ENCODE peak calls at places on chromosomes 2 and 18, in five cellular contexts. X is HepG2, A is HCT116, K is K562, T is SK-N-SH. M is an unnamed sample.
A peak's percentile ranks its signal among the peaks of the same experiment; 100 is the strongest.

GRCh38 chr2:102664439-102665042 is 45.2 kb downstream of the SLC9A2 start:
- DNase-seq in T (no peak), K (peak; percentile 66), X (peak; percentile 27), A (peak; percentile 87), M (no peak)

GRCh38 chr2:1855150-1855549 is 110.8 kb upstream of the PXDN start:
- DNase-seq in A (no peak), K (no peak), T (peak; percentile 91), X (no peak), M (no peak)

GRCh38 chr2:232129483-232129882 is 168.0 kb downstream of the DIS3L2 start:
- DNase-seq in X (peak; percentile 8), T (no peak), A (no peak), K (no peak), M (no peak)

GRCh38 chr2:10533811-10534321 is 85.7 kb upstream of the ODC1 start:
- DNase-seq in T (no peak), X (no peak), K (no peak), A (no peak), M (no peak)

GRCh38 chr18:43886341-43886740 is 609.1 kb upstream of the SYT4 start:
- DNase-seq in A (no peak), X (no peak), K (no peak), T (no peak), M (no peak)

GRCh38 chr2:45910473-45911060 is 259.1 kb downstream of the PRKCE start:
- DNase-seq in A (no peak), T (no peak), X (no peak), K (no peak), M (no peak)

GRCh38 chr2:37631698-37632097 is 39.7 kb downstream of the CDC42EP3 start:
- DNase-seq in X (no peak), A (no peak), T (no peak), K (no peak), M (no peak)

GRCh38 chr2:105789745-105790466 is 45.2 kb downstream of the NCK2 start:
- DNase-seq in T (no peak), A (no peak), K (no peak), X (no peak), M (peak; percentile 3)

GRCh38 chr18:73942081-73942625 is 205.5 kb downstream of the FBXO15 start:
- DNase-seq in T (no peak), K (no peak), A (no peak), X (no peak), M (peak; percentile 82)

GRCh38 chr2:5981241-5982055 is 289.3 kb downstream of the SOX11 start:
- DNase-seq in X (no peak), T (peak; percentile 78), K (no peak), A (no peak), M (no peak)

GRCh38 chr2:128638741-128639477 is 320.2 kb upstream of the HS6ST1 start:
- DNase-seq in T (peak; percentile 42), K (no peak), A (no peak), X (no peak), M (peak; percentile 33)

GRCh38 chr2:51866361-51866760 is 834.4 kb upstream of the NRXN1 start:
- DNase-seq in A (no peak), K (no peak), X (no peak), T (no peak), M (no peak)
- TF ChIP-seq JUND in A (no peak), K (no peak), X (no peak), T (no peak), M (no peak)

GRCh38 chr2:152715854-152716428 is 1.3 kb downstream of the PRPF40A start:
- DNase-seq in T (peak; percentile 37), A (peak; percentile 69), K (no peak), X (peak; percentile 84), M (peak; percentile 52)
- TF ChIP-seq JUND in T (no peak), A (no peak), K (no peak), X (no peak), M (no peak)

DNA sequence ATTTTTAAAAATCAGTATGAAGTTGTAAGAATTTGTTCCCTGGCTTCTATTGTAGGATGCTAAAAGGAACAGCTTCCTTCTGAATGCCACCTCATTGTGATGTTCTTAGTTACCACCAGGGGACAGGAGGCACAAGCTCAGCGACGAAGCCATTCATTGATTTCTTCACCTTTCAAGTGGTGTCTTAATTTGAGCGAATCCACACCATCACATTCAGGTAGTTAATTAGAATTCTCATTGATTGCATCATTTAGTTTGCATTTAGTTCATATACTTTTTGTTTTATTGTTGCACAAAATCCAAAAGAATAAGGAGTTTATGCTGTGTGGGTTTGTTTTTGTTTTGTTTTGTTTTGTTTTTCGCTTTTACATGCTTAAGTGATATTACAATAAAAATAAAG is 23.1 kb downstream of the CYP27C1 start:
- DNase-seq in X (peak; percentile 62), T (no peak), K (peak; percentile 48), A (peak; percentile 66), M (peak; percentile 67)
- TF ChIP-seq JUND in X (no peak), T (no peak), K (no peak), A (no peak), M (no peak)

GRCh38 chr2:33522571-33522970 is 46.1 kb downstream of the RASGRP3 start:
- DNase-seq in T (no peak), X (no peak), A (no peak), K (no peak), M (no peak)
- TF ChIP-seq JUND in T (no peak), X (no peak), A (no peak), K (no peak), M (no peak)

DNA sequence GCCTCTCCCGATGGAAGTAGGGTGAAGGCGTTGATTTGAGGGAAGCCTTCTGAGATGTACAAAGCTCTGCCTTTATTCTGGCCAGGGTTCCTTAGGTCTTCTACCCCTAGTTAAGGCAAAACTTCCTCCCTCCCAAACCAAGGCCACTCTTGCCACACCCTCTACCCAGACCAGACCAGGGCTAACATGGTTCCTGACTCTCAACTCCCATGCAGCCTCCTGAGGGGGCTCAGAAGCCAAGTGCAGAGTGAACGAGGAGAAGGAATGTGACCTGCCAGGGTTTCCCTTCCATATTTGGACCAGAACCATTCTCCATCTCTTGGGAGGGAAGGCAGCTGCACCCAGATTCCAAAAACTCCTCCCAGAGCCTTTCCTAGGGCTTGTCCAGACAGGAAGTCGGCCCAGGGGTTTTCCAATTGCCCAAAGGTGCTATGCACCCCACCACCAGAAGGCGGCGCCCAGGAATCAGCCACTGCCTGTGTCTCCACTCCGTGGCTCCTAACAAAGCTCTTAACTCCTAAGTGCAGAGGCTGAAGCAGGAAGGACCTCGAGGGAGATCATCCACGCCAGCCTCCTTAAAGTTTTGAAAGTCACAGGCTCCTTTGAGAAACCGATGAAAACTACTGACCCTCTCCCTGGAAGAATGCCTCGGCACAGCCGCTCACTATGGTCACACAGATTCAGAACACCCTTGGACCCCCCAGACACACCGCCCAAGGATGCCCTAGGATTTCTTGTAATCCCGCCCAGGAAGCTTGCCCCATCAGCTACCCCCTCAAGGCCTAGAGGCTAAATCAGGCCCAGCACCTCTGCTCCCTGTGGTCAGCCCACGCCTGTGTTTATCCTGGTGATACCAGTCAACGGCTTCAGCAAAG is 157.8 kb downstream of the SMAD2 start:
- DNase-seq in A (peak; percentile 60), T (no peak), X (peak; percentile 29), K (peak; percentile 47), M (peak; percentile 28)
- TF ChIP-seq JUND in A (no peak), T (no peak), X (no peak), K (no peak), M (no peak)

GRCh38 chr2:33209976-33210375 is 263.2 kb downstream of the LTBP1 start:
- DNase-seq in X (no peak), K (no peak), A (no peak), T (no peak), M (no peak)

GRCh38 chr2:33212151-33212550 is 264.3 kb upstream of the RASGRP3 start:
- DNase-seq in T (no peak), A (no peak), K (no peak), X (peak; percentile 45), M (no peak)

GRCh38 chr2:33208400-33208799 is 261.6 kb downstream of the LTBP1 start:
- DNase-seq in X (no peak), A (no peak), K (no peak), T (no peak), M (no peak)

GRCh38 chr2:33213244-33213643 is 263.2 kb upstream of the RASGRP3 start:
- DNase-seq in T (no peak), K (no peak), A (no peak), X (no peak), M (no peak)

GRCh38 chr2:33210626-33211025 is 263.9 kb downstream of the LTBP1 start:
- DNase-seq in X (no peak), A (no peak), K (no peak), T (no peak), M (no peak)
- TF ChIP-seq JUND in X (no peak), A (no peak), K (peak; percentile 4), T (peak; percentile 93), M (no peak)

GRCh38 chr2:3768960-3769765 is 65.8 kb downstream of the DCDC2C start:
- DNase-seq in T (no peak), A (no peak), K (no peak), X (no peak), M (no peak)
- TF ChIP-seq JUND in T (no peak), A (no peak), K (no peak), X (no peak), M (no peak)